ENCODE peak calls at places on chromosomes 13 and 19, in six cellular contexts. E, M, X, P, Q and F are unnamed samples.

GRCh38 chr13:26061947-26062346 is 10.1 kb upstream of the SHISA2 start:
- DNase-seq in E (no peak), M (peak; percentile 53), X (peak; percentile 67), P (peak; percentile 94), Q (no peak), F (no peak)

GRCh38 chr13:36807616-36808015 is 11.4 kb upstream of the RFXAP start:
- DNase-seq in E (no peak), M (no peak), X (no peak), P (no peak), Q (no peak), F (no peak)

GRCh38 chr19:47369923-47370625 is 21.0 kb downstream of the DHX34 start:
- DNase-seq in E (no peak), M (peak; percentile 56), X (peak; percentile 57), P (no peak), Q (no peak), F (no peak)

GRCh38 chr19:55600336-55601028 is 394 bp downstream of the ZNF524 start:
- DNase-seq in E (peak; percentile 83), M (no peak), X (no peak), P (no peak), Q (no peak), F (no peak)

GRCh38 chr13:37923236-37923635 is 53.7 kb upstream of the TRPC4 start:
- DNase-seq in E (no peak), M (no peak), X (no peak), P (no peak), Q (no peak), F (no peak)

GRCh38 chr19:9934132-9934950 is 2.0 kb downstream of the OLFM2 start:
- DNase-seq in E (peak; percentile 76), M (peak; percentile 73), X (peak; percentile 74), P (peak; percentile 17), Q (peak; percentile 75), F (peak; percentile 74)

GRCh38 chr19:10006335-10006708 is 4.0 kb downstream of the COL5A3 start:
- DNase-seq in E (no peak), M (peak; percentile 50), X (peak; percentile 64), P (no peak), Q (no peak), F (peak; percentile 36)

GRCh38 chr19:4488496-4488895 is 16.4 kb downstream of the HDGFL2 start:
- DNase-seq in E (no peak), M (no peak), X (no peak), P (no peak), Q (no peak), F (no peak)

GRCh38 chr19:17329061-17329767 is 5.4 kb downstream of the ANO8 start:
- DNase-seq in E (no peak), M (no peak), X (no peak), P (no peak), Q (no peak), F (no peak)

GRCh38 chr13:46698910-46699460 is 98.0 kb downstream of the ESD start:
- DNase-seq in E (no peak), M (peak; percentile 73), X (peak; percentile 59), P (no peak), Q (no peak), F (no peak)

GRCh38 chr13:61010358-61010757 is 405.3 kb downstream of the PCDH20 start:
- DNase-seq in E (no peak), M (no peak), X (no peak), P (no peak), Q (no peak), F (no peak)

GRCh38 chr19:4878491-4878968 is 11.1 kb upstream of the PLIN3 start:
- DNase-seq in E (no peak), M (no peak), X (no peak), P (no peak), Q (no peak), F (no peak)

GRCh38 chr19:37997911-37998344 is 90.9 kb downstream of the SIPA1L3 start:
- DNase-seq in E (no peak), M (peak; percentile 89), X (peak; percentile 90), P (peak; percentile 90), Q (no peak), F (no peak)

GRCh38 chr19:18278521-18279265 is 2.7 kb downstream of the JUND start:
- DNase-seq in E (no peak), M (peak; percentile 55), X (peak; percentile 51), P (no peak), Q (peak; percentile 51), F (peak; percentile 55)

GRCh38 chr13:20393273-20394235 is 132.1 kb downstream of the CRYL1 start:
- DNase-seq in E (no peak), M (no peak), X (no peak), P (no peak), Q (no peak), F (no peak)

GRCh38 chr19:532578-533484 is 1.3 kb downstream of the CDC34 start:
- DNase-seq in E (no peak), M (peak; percentile 73), X (peak; percentile 73), P (peak; percentile 28), Q (peak; percentile 48), F (peak; percentile 68)

GRCh38 chr13:78383899-78384298 is 219.5 kb downstream of the POU4F1 start:
- DNase-seq in E (no peak), M (no peak), X (no peak), P (no peak), Q (no peak), F (no peak)

GRCh38 chr19:15200575-15201364 is at the start of gene NOTCH3:
- DNase-seq in E (peak; percentile 49), M (no peak), X (no peak), P (no peak), Q (no peak), F (no peak)

GRCh38 chr19:47511128-47511517 is 3.7 kb downstream of the NAPA start:
- DNase-seq in E (no peak), M (peak; percentile 34), X (peak; percentile 63), P (no peak), Q (no peak), F (no peak)

GRCh38 chr19:6374179-6374709 is 1.5 kb downstream of the PSPN start:
- DNase-seq in E (no peak), M (no peak), X (no peak), P (no peak), Q (no peak), F (no peak)

GRCh38 chr13:48235100-48235813 is 2.3 kb downstream of the ITM2B start:
- DNase-seq in E (no peak), M (peak; percentile 47), X (no peak), P (peak; percentile 64), Q (no peak), F (peak; percentile 28)

GRCh38 chr13:103289661-103290060 is 223.4 kb upstream of the SLC10A2 start:
- DNase-seq in E (no peak), M (peak; percentile 65), X (peak; percentile 68), P (no peak), Q (no peak), F (no peak)

GRCh38 chr19:49515767-49516166 is 3.3 kb downstream of the FCGRT start:
- DNase-seq in E (no peak), M (peak; percentile 72), X (peak; percentile 80), P (no peak), Q (no peak), F (peak; percentile 46)

GRCh38 chr19:51417107-51417806 is at the start of gene SIGLEC10:
- DNase-seq in E (no peak), M (no peak), X (no peak), P (no peak), Q (no peak), F (peak; percentile 47)

GRCh38 chr13:45218689-45219088 is 17.8 kb upstream of the KCTD4 start:
- DNase-seq in E (no peak), M (no peak), X (no peak), P (no peak), Q (no peak), F (no peak)

GRCh38 chr13:22076658-22077057 is 405.8 kb downstream of the FGF9 start:
- DNase-seq in E (no peak), M (no peak), X (no peak), P (no peak), Q (no peak), F (no peak)

GRCh38 chr19:23983406-23983805 is 68.7 kb downstream of the ZNF726 start:
- DNase-seq in E (no peak), M (no peak), X (no peak), P (no peak), Q (no peak), F (no peak)

GRCh38 chr19:425056-425455 is 16.1 kb upstream of the C2CD4C start:
- DNase-seq in E (no peak), M (no peak), X (no peak), P (no peak), Q (no peak), F (no peak)

GRCh38 chr19:33193864-33194362 is at the start of gene LRP3:
- DNase-seq in E (peak; percentile 43), M (peak; percentile 18), X (peak; percentile 47), P (no peak), Q (no peak), F (peak; percentile 26)

GRCh38 chr13:77460195-77460594 is 75.3 kb upstream of the SCEL start:
- DNase-seq in E (no peak), M (peak; percentile 4), X (peak; percentile 64), P (no peak), Q (no peak), F (no peak)

GRCh38 chr19:18245297-18245696 is 19.1 kb upstream of the PDE4C start:
- DNase-seq in E (no peak), M (no peak), X (no peak), P (no peak), Q (no peak), F (no peak)